ENCODE peak calls at places on chromosomes 16 and 17, in four cellular contexts. O, Q, I and Y are unnamed samples.

GRCh38 chr16:54080524-54081008 is 206.0 kb downstream of the IRX3 start:
- DNase-seq in O (peak), Q (no peak), I (no peak), Y (no peak)

GRCh38 chr17:1736348-1737281 is 6.1 kb upstream of the SERPINF2 start:
- DNase-seq in O (peak), Q (peak), I (no peak), Y (no peak)

GRCh38 chr17:37710344-37710886 is 34.4 kb downstream of the HNF1B start:
- DNase-seq in O (peak), Q (peak), I (peak), Y (no peak)

GRCh38 chr17:1880851-1881630 is 51.2 kb downstream of the RPA1 start:
- DNase-seq in O (peak), Q (no peak), I (no peak), Y (no peak)

GRCh38 chr17:28598389-28598788 is 436 bp downstream of the SPAG5 start:
- DNase-seq in O (no peak), Q (no peak), I (no peak), Y (no peak)

GRCh38 chr16:71883193-71883848 is 661 bp downstream of the ZNF821 start:
- DNase-seq in O (peak), Q (peak), I (peak), Y (no peak)

GRCh38 chr17:59378621-59379194 is 47.3 kb downstream of the YPEL2 start:
- DNase-seq in O (peak), Q (no peak), I (peak), Y (no peak)

GRCh38 chr16:52460652-52461172 is 86.2 kb downstream of the TOX3 start:
- DNase-seq in O (no peak), Q (no peak), I (no peak), Y (no peak)

GRCh38 chr17:75524971-75525805 is at the start of gene LLGL2:
- DNase-seq in O (peak), Q (peak), I (peak), Y (no peak)

GRCh38 chr17:68033636-68034451 is 1.7 kb upstream of the KPNA2 start:
- DNase-seq in O (peak), Q (peak), I (peak), Y (no peak)

GRCh38 chr16:11679250-11679649 is 11.0 kb downstream of the SNN start:
- DNase-seq in O (no peak), Q (no peak), I (no peak), Y (no peak)

GRCh38 chr17:28381141-28381825 is 9.8 kb downstream of the SARM1 start:
- DNase-seq in O (no peak), Q (peak), I (peak), Y (no peak)

GRCh38 chr16:75260856-75261589 is 9.6 kb upstream of the BCAR1 start:
- DNase-seq in O (no peak), Q (no peak), I (no peak), Y (no peak)

GRCh38 chr17:41535764-41536481 is 7.8 kb upstream of the KRT19 start:
- DNase-seq in O (no peak), Q (no peak), I (no peak), Y (no peak)

GRCh38 chr17:51045616-51046526 is 74.8 kb downstream of the SPAG9 start:
- DNase-seq in O (no peak), Q (no peak), I (no peak), Y (no peak)

GRCh38 chr16:78836802-78837489 is 737.5 kb downstream of the WWOX start:
- DNase-seq in O (no peak), Q (no peak), I (no peak), Y (no peak)
- TF ChIP-seq FOS in O (no peak), Q (no peak), I (no peak), Y (no peak)

GRCh38 chr17:61248399-61248798 is 151.2 kb upstream of the TBX2 start:
- DNase-seq in O (peak), Q (no peak), I (no peak), Y (no peak)
- TF ChIP-seq FOS in O (no peak), Q (no peak), I (no peak), Y (no peak)

DNA sequence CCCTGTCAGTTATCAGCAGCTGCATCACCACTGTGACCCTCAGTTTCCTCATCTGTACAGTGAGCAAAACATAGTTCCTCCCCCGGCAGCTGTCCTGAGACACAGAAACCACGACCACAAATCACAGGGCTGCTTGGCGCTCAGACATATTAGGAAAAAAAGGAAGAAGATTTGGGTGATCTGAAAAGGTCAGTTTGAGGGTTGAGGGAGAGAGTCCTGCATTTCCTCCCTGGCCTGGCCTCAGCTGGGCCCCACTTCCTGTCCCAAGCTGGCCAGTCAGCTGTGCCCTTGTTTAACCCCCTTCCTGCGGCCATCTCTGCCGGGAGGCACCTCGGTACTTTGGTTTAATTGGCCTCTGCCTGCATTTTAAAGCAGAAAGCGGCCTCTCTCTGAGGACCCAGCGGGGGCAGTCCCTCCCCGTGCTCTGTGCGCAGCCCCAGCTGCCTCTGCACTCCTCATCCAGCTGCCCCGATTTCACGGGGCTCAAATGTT is 24.0 kb upstream of the CIBAR2 start:
- DNase-seq in O (no peak), Q (peak), I (no peak), Y (peak)
- TF ChIP-seq FOS in O (no peak), Q (no peak), I (no peak), Y (no peak)

GRCh38 chr16:1823821-1824220 is 2.8 kb downstream of the HAGH start:
- DNase-seq in O (peak), Q (peak), I (peak), Y (no peak)

GRCh38 chr16:1825381-1825863 is 1.2 kb downstream of the HAGH start:
- DNase-seq in O (no peak), Q (no peak), I (no peak), Y (no peak)

GRCh38 chr16:1828645-1829410 is 1.8 kb downstream of the FAHD1 start:
- DNase-seq in O (no peak), Q (peak), I (no peak), Y (no peak)

GRCh38 chr16:1826691-1827573 is at the start of the genes FAHD1 and HAGH:
- DNase-seq in O (peak), Q (peak), I (peak), Y (peak)

DNA sequence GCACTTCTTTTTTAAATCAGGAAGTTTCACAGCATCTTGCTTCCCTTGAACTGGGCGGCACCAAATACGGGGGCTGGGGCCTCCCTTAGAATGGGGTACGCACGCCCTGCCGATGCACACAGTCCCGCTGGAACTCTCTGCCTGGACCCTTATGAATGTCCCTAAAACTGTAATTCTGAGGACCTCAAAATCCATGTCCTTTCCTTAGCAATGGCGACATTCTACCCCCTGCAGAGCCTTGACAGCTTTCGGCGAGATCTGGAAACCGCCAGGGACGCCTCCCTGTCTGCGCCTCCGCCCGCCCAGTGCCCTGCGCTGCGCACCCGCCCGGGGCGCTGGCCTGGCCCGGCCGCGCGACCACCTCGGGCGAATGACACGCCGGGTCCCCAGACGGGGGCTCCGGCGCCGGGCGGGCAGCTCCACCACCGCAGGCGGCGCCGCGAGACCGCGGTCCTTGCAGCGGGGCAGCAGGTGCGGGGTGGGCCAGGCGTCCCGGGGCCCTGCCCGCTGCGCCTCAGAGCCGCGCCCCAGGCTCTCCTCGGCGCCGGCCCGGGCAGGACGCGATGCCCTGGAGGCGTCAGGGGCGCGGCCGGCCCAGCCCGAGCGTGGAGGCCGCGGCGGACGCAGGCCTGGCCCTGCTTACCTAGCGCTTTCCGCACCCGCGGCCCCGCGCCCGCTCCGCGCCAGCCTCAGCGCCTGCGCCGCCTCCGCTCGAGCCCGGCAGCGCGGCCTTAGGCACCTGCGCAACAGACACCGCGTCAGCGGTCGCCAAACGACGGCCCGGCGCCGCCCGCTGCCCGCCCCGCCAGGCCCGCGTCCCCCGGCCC is 548 bp downstream of the HAGH start:
- DNase-seq in O (peak), Q (peak), I (peak), Y (no peak)
- TF ChIP-seq FOS in O (no peak), Q (no peak), I (no peak), Y (no peak)